ENCODE peak calls at places on chromosomes 3 and 15, in four cellular contexts. Y, M, S and L are unnamed samples.
A peak's percentile ranks its signal among the peaks of the same experiment; 100 is the strongest.

GRCh38 chr15:82040395-82040794 is 5.4 kb downstream of the MEX3B start:
- DNase-seq in S (no peak), M (no peak), Y (peak; percentile 33), L (no peak)

GRCh38 chr15:70493787-70494514 is 269.4 kb downstream of the UACA start:
- DNase-seq in S (no peak), Y (peak; percentile 70), M (no peak), L (no peak)

GRCh38 chr3:106717178-106717780 is 660.0 kb upstream of the CCDC54 start:
- DNase-seq in S (no peak), Y (no peak), M (no peak), L (no peak)

GRCh38 chr3:76044601-76045600 is 259.6 kb upstream of the ZNF717 start:
- DNase-seq in S (no peak), Y (peak; percentile 40), M (peak; percentile 15), L (no peak)

GRCh38 chr3:112327371-112327951 is 5.5 kb upstream of the CD200 start:
- DNase-seq in S (peak; percentile 7), M (peak; percentile 73), Y (peak; percentile 81), L (no peak)

GRCh38 chr15:64461577-64462162 is 1.3 kb downstream of the ZNF609 start:
- DNase-seq in M (peak; percentile 59), S (no peak), Y (peak; percentile 37), L (no peak)

GRCh38 chr3:32374788-32375595 is 16.7 kb upstream of the CMTM7 start:
- DNase-seq in S (peak; percentile 34), M (peak; percentile 65), Y (peak; percentile 58), L (peak; percentile 51)

GRCh38 chr3:40108643-40109042 is 200.9 kb upstream of the EIF1B start:
- DNase-seq in Y (no peak), S (no peak), M (no peak), L (no peak)

GRCh38 chr15:70362911-70363310 is 265.2 kb upstream of the TLE3 start:
- DNase-seq in M (no peak), S (no peak), Y (peak; percentile 85), L (no peak)

GRCh38 chr15:65163041-65163440 is 22.1 kb downstream of the CLPX start:
- DNase-seq in Y (no peak), S (no peak), M (no peak), L (no peak)

GRCh38 chr15:70354260-70354894 is 256.7 kb upstream of the TLE3 start:
- DNase-seq in M (no peak), Y (no peak), S (no peak), L (no peak)

GRCh38 chr15:39628821-39629220 is 47.9 kb downstream of the THBS1 start:
- DNase-seq in M (no peak), Y (no peak), S (no peak), L (no peak)

GRCh38 chr3:13288732-13289718 is 131.1 kb downstream of the NUP210 start:
- DNase-seq in S (no peak), Y (peak; percentile 2), M (no peak), L (no peak)

GRCh38 chr15:51185213-51185619 is 90.5 kb upstream of the TNFAIP8L3 start:
- DNase-seq in Y (no peak), S (no peak), M (no peak), L (no peak)

GRCh38 chr3:89059201-89059600 is 48.2 kb upstream of the EPHA3 start:
- DNase-seq in Y (no peak), S (peak; percentile 14), M (no peak), L (no peak)

GRCh38 chr3:195254454-195255175 is 16.3 kb downstream of the XXYLT1 start:
- DNase-seq in S (no peak), Y (no peak), M (no peak), L (no peak)

GRCh38 chr3:196590279-196590678 is 21.8 kb downstream of the FBXO45 start:
- DNase-seq in S (no peak), M (no peak), Y (no peak), L (no peak)

GRCh38 chr3:77746048-77746447 is 706.1 kb downstream of the ROBO2 start:
- DNase-seq in M (no peak), S (no peak), Y (no peak), L (no peak)

GRCh38 chr3:182105875-182106274 is 394.1 kb downstream of the SOX2 start:
- DNase-seq in Y (peak; percentile 4), S (no peak), M (no peak), L (no peak)

GRCh38 chr15:91219203-91219602 is 119.1 kb downstream of the SV2B start:
- DNase-seq in S (no peak), M (no peak), Y (no peak), L (no peak)

GRCh38 chr15:73573572-73573971 is 59.6 kb downstream of the NPTN start:
- DNase-seq in M (no peak), S (peak; percentile 70), Y (peak; percentile 71), L (no peak)

GRCh38 chr3:64385256-64385655 is 160.0 kb upstream of the PRICKLE2 start:
- DNase-seq in Y (no peak), S (no peak), M (no peak), L (no peak)

GRCh38 chr3:47420511-47421484 is 40.0 kb downstream of the PTPN23 start:
- DNase-seq in M (peak; percentile 85), S (peak; percentile 29), Y (peak; percentile 76), L (peak; percentile 84)

GRCh38 chr15:68210821-68211655 is 5.9 kb upstream of the CALML4 start:
- DNase-seq in S (no peak), Y (peak; percentile 40), M (peak; percentile 87), L (peak; percentile 31)

GRCh38 chr15:73283341-73283962 is 85.3 kb downstream of the HCN4 start:
- DNase-seq in Y (no peak), S (no peak), M (no peak), L (no peak)

GRCh38 chr3:127443581-127444375 is 146.8 kb downstream of the TPRA1 start:
- DNase-seq in Y (no peak), M (no peak), S (no peak), L (no peak)

GRCh38 chr3:195102609-195103467 is 168.1 kb downstream of the XXYLT1 start:
- DNase-seq in S (peak; percentile 88), M (no peak), Y (no peak), L (no peak)

GRCh38 chr15:73480051-73480450 is 37.1 kb downstream of the REC114 start:
- DNase-seq in M (no peak), S (no peak), Y (no peak), L (no peak)

GRCh38 chr3:13165576-13165975 is 92.3 kb upstream of the IQSEC1 start:
- DNase-seq in M (no peak), Y (no peak), S (no peak), L (no peak)

GRCh38 chr3:107450254-107450653 is 72.5 kb upstream of the BBX start:
- DNase-seq in M (no peak), S (no peak), Y (peak; percentile 10), L (no peak)

GRCh38 chr3:187630421-187630820 is 39.8 kb downstream of the SST start:
- DNase-seq in Y (no peak), M (no peak), S (no peak), L (no peak)

GRCh38 chr3:159664653-159665052 is 324.0 kb upstream of the IL12A start:
- DNase-seq in Y (no peak), S (no peak), M (no peak), L (no peak)

GRCh38 chr15:95848126-95848525 is 482.4 kb upstream of the NR2F2 start:
- DNase-seq in S (no peak), Y (no peak), M (no peak), L (no peak)